ENCODE peak calls at places on chromosomes 1 and 21, in five cellular contexts. One of them, this sample, is unnamed.

GRCh38 chr1:25037174-25038074 is 107.3 kb upstream of the RUNX3 start:
- DNase-seq in activated CD4-positive, alpha-beta T cell treated with anti-CD3 and anti-CD28 coated beads, Interleukin-2, amount 10 ng/mL, durations not matched to agents 7 days and 5 days: peak
- DNase-seq in GM20000: peak
- DNase-seq in upper lobe of right lung: no peak
- DNase-seq in NCI-H2081: peak
- DNase-seq in this sample: peak

GRCh38 chr1:2645776-2646175 is 13.0 kb upstream of the MMEL1 start:
- DNase-seq in activated CD4-positive, alpha-beta T cell treated with anti-CD3 and anti-CD28 coated beads, Interleukin-2, amount 10 ng/mL, durations not matched to agents 7 days and 5 days: no peak
- DNase-seq in GM20000: no peak
- DNase-seq in upper lobe of right lung: peak
- DNase-seq in NCI-H2081: no peak
- DNase-seq in this sample: no peak

GRCh38 chr1:237863234-237863633 is 27.5 kb downstream of the ZP4 start:
- DNase-seq in activated CD4-positive, alpha-beta T cell treated with anti-CD3 and anti-CD28 coated beads, Interleukin-2, amount 10 ng/mL, durations not matched to agents 7 days and 5 days: no peak
- DNase-seq in GM20000: no peak
- DNase-seq in upper lobe of right lung: no peak
- DNase-seq in NCI-H2081: no peak
- DNase-seq in this sample: no peak

GRCh38 chr1:93629101-93630059 is 52.3 kb downstream of the BCAR3 start:
- DNase-seq in activated CD4-positive, alpha-beta T cell treated with anti-CD3 and anti-CD28 coated beads, Interleukin-2, amount 10 ng/mL, durations not matched to agents 7 days and 5 days: peak
- DNase-seq in GM20000: peak
- DNase-seq in upper lobe of right lung: no peak
- DNase-seq in NCI-H2081: peak
- DNase-seq in this sample: no peak

GRCh38 chr1:115117303-115117702 is 28.0 kb upstream of the TSPAN2 start:
- DNase-seq in activated CD4-positive, alpha-beta T cell treated with anti-CD3 and anti-CD28 coated beads, Interleukin-2, amount 10 ng/mL, durations not matched to agents 7 days and 5 days: no peak
- DNase-seq in GM20000: no peak
- DNase-seq in upper lobe of right lung: no peak
- DNase-seq in NCI-H2081: no peak
- DNase-seq in this sample: no peak

GRCh38 chr1:167022384-167022783 is 33.3 kb downstream of the MAEL start:
- DNase-seq in activated CD4-positive, alpha-beta T cell treated with anti-CD3 and anti-CD28 coated beads, Interleukin-2, amount 10 ng/mL, durations not matched to agents 7 days and 5 days: no peak
- DNase-seq in GM20000: no peak
- DNase-seq in upper lobe of right lung: no peak
- DNase-seq in NCI-H2081: no peak
- DNase-seq in this sample: no peak

GRCh38 chr21:37207441-37208009 is 59.6 kb downstream of the VPS26C start:
- DNase-seq in activated CD4-positive, alpha-beta T cell treated with anti-CD3 and anti-CD28 coated beads, Interleukin-2, amount 10 ng/mL, durations not matched to agents 7 days and 5 days: peak
- DNase-seq in GM20000: peak
- DNase-seq in upper lobe of right lung: no peak
- DNase-seq in NCI-H2081: no peak
- DNase-seq in this sample: no peak

GRCh38 chr1:942864-943533 is 16.1 kb downstream of the NOC2L start:
- DNase-seq in activated CD4-positive, alpha-beta T cell treated with anti-CD3 and anti-CD28 coated beads, Interleukin-2, amount 10 ng/mL, durations not matched to agents 7 days and 5 days: no peak
- DNase-seq in GM20000: no peak
- DNase-seq in upper lobe of right lung: no peak
- DNase-seq in NCI-H2081: peak
- DNase-seq in this sample: no peak

GRCh38 chr1:26838474-26839338 is 12.2 kb downstream of the ZDHHC18 start:
- DNase-seq in activated CD4-positive, alpha-beta T cell treated with anti-CD3 and anti-CD28 coated beads, Interleukin-2, amount 10 ng/mL, durations not matched to agents 7 days and 5 days: no peak
- DNase-seq in GM20000: peak
- DNase-seq in upper lobe of right lung: no peak
- DNase-seq in NCI-H2081: no peak
- DNase-seq in this sample: no peak

GRCh38 chr21:35508389-35508888 is 459.3 kb upstream of the RUNX1 start:
- DNase-seq in activated CD4-positive, alpha-beta T cell treated with anti-CD3 and anti-CD28 coated beads, Interleukin-2, amount 10 ng/mL, durations not matched to agents 7 days and 5 days: peak
- DNase-seq in GM20000: no peak
- DNase-seq in upper lobe of right lung: peak
- DNase-seq in NCI-H2081: no peak
- DNase-seq in this sample: peak

GRCh38 chr1:241253491-241253890 is 103.5 kb downstream of the RGS7 start:
- DNase-seq in activated CD4-positive, alpha-beta T cell treated with anti-CD3 and anti-CD28 coated beads, Interleukin-2, amount 10 ng/mL, durations not matched to agents 7 days and 5 days: no peak
- DNase-seq in GM20000: no peak
- DNase-seq in upper lobe of right lung: no peak
- DNase-seq in NCI-H2081: no peak
- DNase-seq in this sample: no peak

GRCh38 chr1:218521414-218522169 is 176.5 kb downstream of the TGFB2 start:
- DNase-seq in activated CD4-positive, alpha-beta T cell treated with anti-CD3 and anti-CD28 coated beads, Interleukin-2, amount 10 ng/mL, durations not matched to agents 7 days and 5 days: peak
- DNase-seq in GM20000: peak
- DNase-seq in upper lobe of right lung: no peak
- DNase-seq in NCI-H2081: peak
- DNase-seq in this sample: no peak

GRCh38 chr1:19662313-19662712 is 2.4 kb upstream of the HTR6 start:
- DNase-seq in activated CD4-positive, alpha-beta T cell treated with anti-CD3 and anti-CD28 coated beads, Interleukin-2, amount 10 ng/mL, durations not matched to agents 7 days and 5 days: no peak
- DNase-seq in GM20000: no peak
- DNase-seq in upper lobe of right lung: no peak
- DNase-seq in NCI-H2081: no peak
- DNase-seq in this sample: no peak

GRCh38 chr1:225814381-225814780 is 4.5 kb downstream of the EPHX1 start:
- DNase-seq in activated CD4-positive, alpha-beta T cell treated with anti-CD3 and anti-CD28 coated beads, Interleukin-2, amount 10 ng/mL, durations not matched to agents 7 days and 5 days: no peak
- DNase-seq in GM20000: no peak
- DNase-seq in upper lobe of right lung: no peak
- DNase-seq in NCI-H2081: no peak
- DNase-seq in this sample: no peak

GRCh38 chr1:204844326-204844725 is 26.3 kb upstream of the NFASC start:
- DNase-seq in activated CD4-positive, alpha-beta T cell treated with anti-CD3 and anti-CD28 coated beads, Interleukin-2, amount 10 ng/mL, durations not matched to agents 7 days and 5 days: no peak
- DNase-seq in GM20000: no peak
- DNase-seq in upper lobe of right lung: no peak
- DNase-seq in NCI-H2081: no peak
- DNase-seq in this sample: no peak

GRCh38 chr21:34558166-34558565 is 46.2 kb upstream of the KCNE1 start:
- DNase-seq in activated CD4-positive, alpha-beta T cell treated with anti-CD3 and anti-CD28 coated beads, Interleukin-2, amount 10 ng/mL, durations not matched to agents 7 days and 5 days: no peak
- DNase-seq in GM20000: no peak
- DNase-seq in upper lobe of right lung: no peak
- DNase-seq in NCI-H2081: no peak
- DNase-seq in this sample: no peak

GRCh38 chr1:9827558-9828185 is 3.9 kb upstream of the CLSTN1 start:
- DNase-seq in activated CD4-positive, alpha-beta T cell treated with anti-CD3 and anti-CD28 coated beads, Interleukin-2, amount 10 ng/mL, durations not matched to agents 7 days and 5 days: no peak
- DNase-seq in GM20000: no peak
- DNase-seq in upper lobe of right lung: peak
- DNase-seq in NCI-H2081: peak
- DNase-seq in this sample: no peak

GRCh38 chr1:116739371-116740007 is 14.7 kb upstream of the CD2 start:
- DNase-seq in activated CD4-positive, alpha-beta T cell treated with anti-CD3 and anti-CD28 coated beads, Interleukin-2, amount 10 ng/mL, durations not matched to agents 7 days and 5 days: no peak
- DNase-seq in GM20000: no peak
- DNase-seq in upper lobe of right lung: no peak
- DNase-seq in NCI-H2081: no peak
- DNase-seq in this sample: no peak

GRCh38 chr1:51689643-51690042 is 72.8 kb downstream of the OSBPL9 start:
- DNase-seq in activated CD4-positive, alpha-beta T cell treated with anti-CD3 and anti-CD28 coated beads, Interleukin-2, amount 10 ng/mL, durations not matched to agents 7 days and 5 days: no peak
- DNase-seq in GM20000: no peak
- DNase-seq in upper lobe of right lung: no peak
- DNase-seq in NCI-H2081: no peak
- DNase-seq in this sample: no peak

GRCh38 chr1:220787069-220787614 is 429 bp downstream of the MTARC1 start:
- DNase-seq in activated CD4-positive, alpha-beta T cell treated with anti-CD3 and anti-CD28 coated beads, Interleukin-2, amount 10 ng/mL, durations not matched to agents 7 days and 5 days: no peak
- DNase-seq in GM20000: no peak
- DNase-seq in upper lobe of right lung: peak
- DNase-seq in NCI-H2081: peak
- DNase-seq in this sample: peak

GRCh38 chr21:41559658-41560599 is 52.0 kb upstream of the TMPRSS2 start:
- DNase-seq in activated CD4-positive, alpha-beta T cell treated with anti-CD3 and anti-CD28 coated beads, Interleukin-2, amount 10 ng/mL, durations not matched to agents 7 days and 5 days: no peak
- DNase-seq in GM20000: peak
- DNase-seq in upper lobe of right lung: no peak
- DNase-seq in NCI-H2081: no peak
- DNase-seq in this sample: no peak

GRCh38 chr1:23020731-23021130 is 1.5 kb downstream of the KDM1A start:
- DNase-seq in activated CD4-positive, alpha-beta T cell treated with anti-CD3 and anti-CD28 coated beads, Interleukin-2, amount 10 ng/mL, durations not matched to agents 7 days and 5 days: no peak
- DNase-seq in GM20000: peak
- DNase-seq in upper lobe of right lung: no peak
- DNase-seq in NCI-H2081: peak
- DNase-seq in this sample: no peak

GRCh38 chr1:16175610-16176553 is 20.0 kb upstream of the EPHA2 start:
- DNase-seq in activated CD4-positive, alpha-beta T cell treated with anti-CD3 and anti-CD28 coated beads, Interleukin-2, amount 10 ng/mL, durations not matched to agents 7 days and 5 days: no peak
- DNase-seq in GM20000: no peak
- DNase-seq in upper lobe of right lung: peak
- DNase-seq in NCI-H2081: no peak
- DNase-seq in this sample: peak

GRCh38 chr1:15680131-15680530 is 4.0 kb upstream of the PLEKHM2 start:
- DNase-seq in activated CD4-positive, alpha-beta T cell treated with anti-CD3 and anti-CD28 coated beads, Interleukin-2, amount 10 ng/mL, durations not matched to agents 7 days and 5 days: no peak
- DNase-seq in GM20000: no peak
- DNase-seq in upper lobe of right lung: peak
- DNase-seq in NCI-H2081: no peak
- DNase-seq in this sample: no peak

GRCh38 chr1:231274119-231274825 is 33.3 kb downstream of the GNPAT start:
- DNase-seq in activated CD4-positive, alpha-beta T cell treated with anti-CD3 and anti-CD28 coated beads, Interleukin-2, amount 10 ng/mL, durations not matched to agents 7 days and 5 days: no peak
- DNase-seq in GM20000: no peak
- DNase-seq in upper lobe of right lung: no peak
- DNase-seq in NCI-H2081: no peak
- DNase-seq in this sample: no peak

GRCh38 chr21:30436986-30437385 is 3.1 kb upstream of the KRTAP15-1 start:
- DNase-seq in activated CD4-positive, alpha-beta T cell treated with anti-CD3 and anti-CD28 coated beads, Interleukin-2, amount 10 ng/mL, durations not matched to agents 7 days and 5 days: no peak
- DNase-seq in GM20000: no peak
- DNase-seq in upper lobe of right lung: no peak
- DNase-seq in NCI-H2081: no peak
- DNase-seq in this sample: no peak

GRCh38 chr1:192474080-192474683 is 101.4 kb upstream of the RGS1 start:
- DNase-seq in activated CD4-positive, alpha-beta T cell treated with anti-CD3 and anti-CD28 coated beads, Interleukin-2, amount 10 ng/mL, durations not matched to agents 7 days and 5 days: peak
- DNase-seq in GM20000: peak
- DNase-seq in upper lobe of right lung: no peak
- DNase-seq in NCI-H2081: peak
- DNase-seq in this sample: no peak

This sample was measured in pancreas.